ENCODE peak calls at places on chromosomes 16 and 17, in five cellular contexts. U, L, R, T and A are unnamed samples.

GRCh38 chr17:79135011-79135410 is 60.4 kb downstream of the ENGASE start:
- DNase-seq in R (no peak), T (no peak), L (no peak), U (no peak), A (no peak)

GRCh38 chr17:8015957-8016631 is 13.7 kb downstream of the GUCY2D start:
- DNase-seq in U (no peak), T (no peak), R (peak; percentile 60), L (no peak), A (peak; percentile 82)

GRCh38 chr17:39742856-39743436 is 5.2 kb downstream of the GRB7 start:
- DNase-seq in L (no peak), T (peak; percentile 56), R (no peak), U (no peak), A (no peak)

GRCh38 chr17:60615840-60616239 is 15.8 kb downstream of the PPM1D start:
- DNase-seq in U (no peak), T (no peak), R (no peak), L (no peak), A (no peak)

GRCh38 chr17:64410750-64411490 is 20.3 kb upstream of the PECAM1 start:
- DNase-seq in T (no peak), U (no peak), L (no peak), R (no peak), A (no peak)

GRCh38 chr17:6479626-6480324 is 35.5 kb downstream of the PIMREG start:
- DNase-seq in U (no peak), T (peak; percentile 76), L (no peak), R (no peak), A (no peak)

GRCh38 chr17:885971-886571 is 93.5 kb downstream of the NXN start:
- DNase-seq in L (no peak), U (no peak), R (peak; percentile 87), T (peak; percentile 73), A (peak; percentile 89)

GRCh38 chr16:11914210-11914758 is 1.5 kb downstream of the GSPT1 start:
- DNase-seq in U (peak; percentile 39), L (no peak), R (no peak), T (no peak), A (no peak)

GRCh38 chr16:56289862-56290261 is 98.6 kb downstream of the GNAO1 start:
- DNase-seq in R (no peak), T (no peak), U (no peak), L (no peak), A (no peak)